ENCODE peak calls at places on chromosomes 13 and 19, in nine cellular contexts. P is fibroblast of lung, H is keratinocyte, N is neural progenitor cell, M is H1, S is neuronal stem cell, W is PC-3, F is IMR-90, X is HCT116. G is an unnamed sample.

GRCh38 chr13:112967666-112968379 is 1.2 kb upstream of the MCF2L start:
- DNase-seq in P (no peak), H (no peak), N (peak; percentile 68), M (no peak), S (peak; percentile 40), W (no peak), F (no peak), X (no peak), G (no peak)

GRCh38 chr13:71864981-71865857 is 1.8 kb downstream of the DACH1 start:
- DNase-seq in P (peak; percentile 51), H (no peak), N (peak; percentile 68), M (no peak), S (no peak), W (no peak), F (no peak), X (no peak), G (no peak)

GRCh38 chr13:46367622-46368327 is 19.3 kb downstream of the RUBCNL start:
- DNase-seq in P (peak; percentile 45), H (no peak), N (no peak), M (no peak), S (no peak), W (peak; percentile 13), F (peak; percentile 45), X (no peak), G (no peak)

GRCh38 chr13:97246596-97246995 is 24.5 kb downstream of the MBNL2 start:
- DNase-seq in P (no peak), H (no peak), N (no peak), M (no peak), S (no peak), W (no peak), F (no peak), X (no peak), G (no peak)

GRCh38 chr19:41226053-41226873 is 7.2 kb downstream of the AXL start:
- DNase-seq in P (peak; percentile 82), H (no peak), N (peak; percentile 75), M (no peak), S (peak; percentile 44), W (peak; percentile 89), F (peak; percentile 82), X (peak; percentile 72), G (no peak)

GRCh38 chr19:42290523-42291436 is 11.2 kb upstream of the PRR19 start:
- DNase-seq in P (no peak), H (no peak), N (peak; percentile 43), M (no peak), S (no peak), W (no peak), F (no peak), X (no peak), G (no peak)

GRCh38 chr13:29859971-29860370 is 9.6 kb upstream of the UBL3 start:
- DNase-seq in P (peak; percentile 28), H (no peak), N (no peak), M (no peak), S (no peak), W (peak; percentile 54), F (peak; percentile 87), X (no peak), G (no peak)

GRCh38 chr13:38824342-38824741 is 137.5 kb downstream of the FREM2 start:
- DNase-seq in P (no peak), H (no peak), N (no peak), M (no peak), S (no peak), W (no peak), F (no peak), X (no peak), G (no peak)

GRCh38 chr13:36062249-36062648 is 68.9 kb downstream of the DCLK1 start:
- DNase-seq in P (no peak), H (no peak), N (no peak), M (no peak), S (no peak), W (no peak), F (no peak), X (no peak), G (no peak)

GRCh38 chr19:17949956-17950309 is 17.0 kb upstream of the KCNN1 start:
- DNase-seq in P (no peak), H (no peak), N (no peak), M (no peak), S (no peak), W (peak; percentile 14), F (no peak), X (no peak), G (no peak)

GRCh38 chr19:51712461-51713081 is 11.2 kb downstream of the HAS1 start:
- DNase-seq in P (peak; percentile 27), H (no peak), N (peak; percentile 73), M (peak; percentile 57), S (no peak), W (peak; percentile 85), F (peak; percentile 35), X (no peak), G (no peak)

GRCh38 chr13:98445340-98446233 is 131.3 kb downstream of the STK24 start:
- DNase-seq in P (peak; percentile 52), H (peak; percentile 15), N (peak; percentile 85), M (peak; percentile 64), S (peak; percentile 54), W (peak; percentile 72), F (peak; percentile 41), X (peak; percentile 41), G (no peak)

GRCh38 chr13:28527629-28528028 is 32.7 kb upstream of the FLT1 start:
- DNase-seq in P (no peak), H (no peak), N (no peak), M (no peak), S (no peak), W (no peak), F (no peak), X (no peak), G (no peak)

GRCh38 chr19:55352746-55353145 is 1.8 kb downstream of the COX6B2 start:
- DNase-seq in P (no peak), H (no peak), N (no peak), M (no peak), S (no peak), W (no peak), F (no peak), X (no peak), G (no peak)

GRCh38 chr19:55353803-55354697 is 469 bp downstream of the COX6B2 start:
- DNase-seq in P (no peak), H (no peak), N (peak; percentile 84), M (no peak), S (no peak), W (peak; percentile 65), F (peak; percentile 43), X (peak; percentile 23), G (no peak)

GRCh38 chr19:55354698-55355212 is at the start of gene COX6B2:
- DNase-seq in P (no peak), H (no peak), N (peak; percentile 56), M (no peak), S (no peak), W (no peak), F (no peak), X (no peak), G (no peak)

GRCh38 chr19:55352040-55352439 is 2.5 kb downstream of the COX6B2 start:
- DNase-seq in P (no peak), H (no peak), N (no peak), M (no peak), S (no peak), W (peak; percentile 89), F (no peak), X (peak; percentile 19), G (no peak)

DNA sequence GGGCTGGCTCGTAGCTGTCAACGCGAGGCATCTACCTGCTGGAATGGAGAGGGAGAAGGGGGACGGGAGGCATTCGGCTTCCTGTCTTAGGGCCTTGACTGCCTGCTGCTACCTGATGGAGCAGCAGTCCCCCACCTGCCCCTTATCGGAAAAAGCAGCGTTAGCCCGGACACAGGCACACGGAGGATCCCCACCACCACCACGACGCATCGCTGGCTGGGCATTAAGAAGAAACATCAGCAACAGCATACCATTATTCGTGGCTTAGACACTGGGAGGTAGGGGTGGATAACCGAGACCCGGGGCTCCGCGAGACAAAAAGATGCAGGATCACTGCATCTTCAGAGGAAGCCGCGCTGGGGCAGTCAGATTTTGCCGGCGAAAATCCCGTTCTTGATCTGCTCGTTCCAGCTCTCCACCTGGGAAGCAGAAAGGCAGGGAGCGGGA is 1.1 kb downstream of the COX6B2 start:
- DNase-seq in P (no peak), H (no peak), N (no peak), M (no peak), S (no peak), W (peak; percentile 39), F (no peak), X (no peak), G (no peak)
- H3K9ac ChIP-seq in P (no peak overlapping the region), H (peak overlapping the region; percentile 50), N (no peak overlapping the region), M (no peak overlapping the region), S (peak overlapping the region; percentile 92), W (peak overlapping the region; percentile 48), F (peak overlapping the region; percentile 7), X (peak overlapping the region; percentile 59), G (peak overlapping the region; percentile 26)

DNA sequence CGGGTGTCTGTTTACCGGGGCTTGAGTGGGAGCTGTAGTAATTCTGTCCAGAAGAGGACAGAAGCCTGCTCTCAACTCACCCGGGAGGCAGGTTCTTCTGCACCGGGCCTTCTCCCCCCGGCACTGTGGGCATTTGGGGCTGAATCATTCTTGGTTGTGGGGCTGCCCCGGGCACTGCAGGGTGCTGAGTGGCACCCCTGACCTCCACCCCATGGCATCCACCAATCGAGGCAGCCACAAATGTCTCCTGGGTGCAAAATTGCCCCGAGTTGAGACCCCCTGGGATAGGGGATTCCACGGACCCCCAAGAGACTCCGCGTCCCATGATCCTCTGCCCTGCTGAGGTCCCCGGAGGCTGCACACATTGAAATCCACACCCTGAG is 68.8 kb downstream of the GNG7 start:
- DNase-seq in P (no peak), H (no peak), N (no peak), M (no peak), S (no peak), W (no peak), F (no peak), X (no peak), G (no peak)
- H3K9ac ChIP-seq in P (no peak overlapping the region), H (no peak overlapping the region), N (no peak overlapping the region), M (no peak overlapping the region), S (no peak overlapping the region), W (no peak overlapping the region), F (no peak overlapping the region), X (no peak overlapping the region), G (no peak overlapping the region)

GRCh38 chr13:45243072-45243471 is 42.2 kb upstream of the KCTD4 start:
- DNase-seq in P (no peak), H (no peak), N (peak; percentile 21), M (no peak), S (no peak), W (no peak), F (no peak), X (no peak), G (no peak)

GRCh38 chr13:45242524-45242923 is 41.7 kb upstream of the KCTD4 start:
- DNase-seq in P (no peak), H (no peak), N (no peak), M (no peak), S (no peak), W (no peak), F (no peak), X (no peak), G (no peak)

GRCh38 chr13:45238945-45239795 is 38.3 kb upstream of the KCTD4 start:
- DNase-seq in P (peak; percentile 46), H (no peak), N (no peak), M (no peak), S (no peak), W (no peak), F (peak; percentile 62), X (no peak), G (no peak)

GRCh38 chr13:45242070-45242469 is 41.2 kb upstream of the KCTD4 start:
- DNase-seq in P (peak; percentile 80), H (no peak), N (no peak), M (no peak), S (no peak), W (peak; percentile 12), F (peak; percentile 53), X (peak; percentile 15), G (no peak)
- H3K9ac ChIP-seq in P (no peak overlapping the region), H (peak overlapping the region; percentile 44), N (no peak overlapping the region), M (no peak overlapping the region), S (no peak overlapping the region), W (no peak overlapping the region), F (no peak overlapping the region), X (no peak overlapping the region), G (peak overlapping the region; percentile 50)

GRCh38 chr19:57708641-57709354 is at the start of gene ZNF154:
- DNase-seq in P (peak; percentile 84), H (no peak), N (peak; percentile 94), M (peak; percentile 65), S (peak; percentile 77), W (no peak), F (peak; percentile 67), X (no peak), G (no peak)
- H3K9ac ChIP-seq in P (peak within 1 kb of the TSS; percentile 71), H (peak within 1 kb of the TSS; percentile 69), N (peak within 1 kb of the TSS; percentile 78), M (peak within 1 kb of the TSS; percentile 75), S (peak within 1 kb of the TSS; percentile 95), W (no peak within 1 kb of the TSS), F (peak within 1 kb of the TSS; percentile 81), X (no peak within 1 kb of the TSS), G (no peak within 1 kb of the TSS)